ENCODE peak calls at places on chromosomes 2 and 18, in eight cellular contexts. S, V, D, L, N, E, M and K are unnamed samples.

GRCh38 chr2:99675110-99675661 is 185.4 kb upstream of the REV1 start:
- DNase-seq in S (no peak), V (no peak), D (no peak), L (no peak), N (no peak), E (peak; percentile 56), M (no peak), K (no peak)

GRCh38 chr18:48671561-48671945 is 132.7 kb downstream of the CTIF start:
- DNase-seq in S (no peak), V (no peak), D (no peak), L (no peak), N (no peak), E (no peak), M (no peak), K (no peak)

GRCh38 chr2:89844221-89844943 is 1152.9 kb downstream of the RPIA start:
- DNase-seq in S (no peak), V (no peak), D (no peak), L (no peak), N (no peak), E (no peak), M (no peak), K (no peak)

GRCh38 chr2:47592381-47592780 is 189.4 kb downstream of the MSH2 start:
- DNase-seq in S (no peak), V (no peak), D (no peak), L (no peak), N (no peak), E (no peak), M (no peak), K (no peak)

GRCh38 chr2:128278979-128279378 is 39.7 kb downstream of the HS6ST1 start:
- DNase-seq in S (no peak), V (peak; percentile 24), D (no peak), L (no peak), N (no peak), E (no peak), M (no peak), K (no peak)

GRCh38 chr2:219457784-219458369 is 23.2 kb downstream of the SPEG start:
- DNase-seq in S (no peak), V (no peak), D (no peak), L (no peak), N (peak; percentile 40), E (no peak), M (no peak), K (no peak)

GRCh38 chr18:33560686-33561370 is 17.2 kb upstream of the ASXL3 start:
- DNase-seq in S (no peak), V (no peak), D (no peak), L (peak; percentile 50), N (peak; percentile 53), E (no peak), M (no peak), K (no peak)

GRCh38 chr2:45923701-45924100 is 272.2 kb downstream of the PRKCE start:
- DNase-seq in S (no peak), V (no peak), D (no peak), L (no peak), N (no peak), E (no peak), M (no peak), K (no peak)

GRCh38 chr2:237227190-237227988 is 141.7 kb downstream of the COPS8 start:
- DNase-seq in S (no peak), V (no peak), D (no peak), L (peak; percentile 97), N (no peak), E (no peak), M (no peak), K (no peak)

GRCh38 chr2:152508446-152508845 is 173.5 kb downstream of the FMNL2 start:
- DNase-seq in S (no peak), V (no peak), D (no peak), L (peak; percentile 86), N (peak; percentile 23), E (no peak), M (no peak), K (no peak)

GRCh38 chr2:107393516-107393915 is 433.2 kb upstream of the RGPD4 start:
- DNase-seq in S (no peak), V (no peak), D (no peak), L (no peak), N (no peak), E (no peak), M (no peak), K (no peak)

GRCh38 chr2:48900321-48901014 is 144.9 kb upstream of the LHCGR start:
- DNase-seq in S (no peak), V (no peak), D (no peak), L (no peak), N (no peak), E (no peak), M (no peak), K (no peak)

GRCh38 chr18:46262856-46263255 is 158.7 kb downstream of the HAUS1 start:
- DNase-seq in S (no peak), V (no peak), D (no peak), L (no peak), N (no peak), E (no peak), M (no peak), K (no peak)

GRCh38 chr2:197946562-197946961 is 142.2 kb downstream of the PLCL1 start:
- DNase-seq in S (no peak), V (no peak), D (no peak), L (no peak), N (no peak), E (no peak), M (no peak), K (no peak)

GRCh38 chr2:120803764-120804335 is 68.2 kb downstream of the GLI2 start:
- DNase-seq in S (no peak), V (no peak), D (no peak), L (peak; percentile 64), N (peak; percentile 31), E (no peak), M (no peak), K (no peak)

GRCh38 chr18:53937037-53937436 is 287.4 kb downstream of the MBD2 start:
- DNase-seq in S (no peak), V (no peak), D (no peak), L (no peak), N (no peak), E (no peak), M (no peak), K (no peak)

GRCh38 chr18:76524900-76525698 is 30.1 kb upstream of the ZNF516 start:
- DNase-seq in S (no peak), V (no peak), D (peak; percentile 45), L (peak; percentile 68), N (peak; percentile 24), E (no peak), M (peak; percentile 23), K (no peak)

GRCh38 chr18:389658-390357 is 110.7 kb downstream of the COLEC12 start:
- DNase-seq in S (no peak), V (no peak), D (no peak), L (peak; percentile 22), N (no peak), E (no peak), M (no peak), K (no peak)

GRCh38 chr18:34837769-34838194 is 127.7 kb downstream of the DTNA start:
- DNase-seq in S (no peak), V (peak; percentile 74), D (no peak), L (peak; percentile 12), N (no peak), E (no peak), M (peak; percentile 14), K (no peak)

GRCh38 chr2:229835601-229836283 is 86.1 kb downstream of the TRIP12 start:
- DNase-seq in S (no peak), V (no peak), D (no peak), L (peak; percentile 77), N (no peak), E (no peak), M (no peak), K (no peak)

GRCh38 chr18:50038448-50038847 is 156.5 kb downstream of the MYO5B start:
- DNase-seq in S (no peak), V (no peak), D (no peak), L (no peak), N (no peak), E (no peak), M (no peak), K (no peak)

GRCh38 chr2:54760310-54760709 is 36.8 kb downstream of the EML6 start:
- DNase-seq in S (no peak), V (no peak), D (no peak), L (no peak), N (no peak), E (no peak), M (no peak), K (no peak)

GRCh38 chr2:144378551-144378950 is 141.4 kb downstream of the ZEB2 start:
- DNase-seq in S (no peak), V (no peak), D (no peak), L (no peak), N (no peak), E (no peak), M (no peak), K (no peak)

GRCh38 chr18:30920757-30921156 is 121.8 kb downstream of the DSC3 start:
- DNase-seq in S (no peak), V (no peak), D (no peak), L (no peak), N (no peak), E (no peak), M (no peak), K (no peak)

GRCh38 chr18:40553029-40553428 is 1402.0 kb upstream of the PIK3C3 start:
- DNase-seq in S (no peak), V (no peak), D (no peak), L (peak; percentile 11), N (no peak), E (no peak), M (no peak), K (no peak)

GRCh38 chr2:118386636-118387302 is 298.5 kb downstream of the INSIG2 start:
- DNase-seq in S (no peak), V (no peak), D (no peak), L (peak; percentile 85), N (no peak), E (no peak), M (no peak), K (no peak)
- H3K27ac ChIP-seq in S (no peak overlapping the region), V (no peak overlapping the region), D (no peak overlapping the region), L (no peak overlapping the region), N (no peak overlapping the region), E (no peak overlapping the region), M (no peak overlapping the region), K (no peak overlapping the region)

GRCh38 chr2:96111257-96111640 is 5.1 kb downstream of the ADRA2B start:
- DNase-seq in S (no peak), V (peak; percentile 19), D (no peak), L (no peak), N (no peak), E (no peak), M (no peak), K (no peak)
- H3K4me1 ChIP-seq in S (peaks cover 64% of the 10 kb centered on the region), V (peaks cover 12% of the 10 kb centered on the region), D (peaks cover 5% of the 10 kb centered on the region), L (no peaks in the 10 kb centered on the region), N (peaks cover 55% of the 10 kb centered on the region), E (no peaks in the 10 kb centered on the region), M (peaks cover 28% of the 10 kb centered on the region), K (peaks cover 5% of the 10 kb centered on the region)

GRCh38 chr18:74898965-74899364 is 301.3 kb downstream of the ZNF407 start:
- DNase-seq in S (no peak), V (no peak), D (no peak), L (peak; percentile 68), N (no peak), E (no peak), M (no peak), K (no peak)
- H3K27ac ChIP-seq in S (no peak overlapping the region), V (no peak overlapping the region), D (no peak overlapping the region), L (no peak overlapping the region), N (no peak overlapping the region), E (no peak overlapping the region), M (no peak overlapping the region), K (no peak overlapping the region)

DNA sequence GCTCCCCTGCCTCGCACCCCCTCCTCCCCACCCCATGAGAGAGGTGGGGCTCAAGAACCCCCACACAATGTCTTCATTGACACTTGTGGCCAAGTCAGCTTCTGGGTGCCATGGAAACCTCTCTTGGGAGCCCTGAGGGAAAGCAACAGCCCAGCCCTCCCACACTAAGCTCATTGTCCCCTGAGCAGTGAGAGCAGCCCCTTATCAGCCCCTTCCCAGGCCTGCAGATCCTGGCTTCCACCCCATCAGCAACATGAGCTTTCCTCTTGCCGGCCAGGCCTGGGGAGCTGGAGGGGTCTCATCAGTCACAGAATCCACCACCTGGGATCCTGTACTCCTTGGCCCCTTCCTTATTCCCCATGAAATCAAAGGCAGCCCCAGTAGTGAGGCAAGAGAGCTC is 107.8 kb upstream of the ST3GAL5 start:
- DNase-seq in S (no peak), V (peak; percentile 74), D (no peak), L (no peak), N (peak; percentile 31), E (peak; percentile 58), M (no peak), K (no peak)
- H3K4me1 ChIP-seq in S (peaks cover 77% of the 10 kb centered on the region), V (peaks cover 52% of the 10 kb centered on the region), D (no peaks in the 10 kb centered on the region), L (peaks cover 32% of the 10 kb centered on the region), N (peaks cover 39% of the 10 kb centered on the region), E (no peaks in the 10 kb centered on the region), M (peaks cover 49% of the 10 kb centered on the region), K (peaks cover 56% of the 10 kb centered on the region)